ENCODE peak calls at places on chromosomes 2 and 18, in nine cellular contexts. One of them, this sample, is unnamed. For H3K9me3, the result is how much of the 10 kb centered on the place peaks cover.

GRCh38 chr2:217552081-217552480 is 450.7 kb downstream of the TNS1 start:
- DNase-seq in CD8-positive, alpha-beta T cell: no peak
- DNase-seq in effector memory CD4-positive, alpha-beta T cell: no peak
- DNase-seq in psoas muscle: no peak
- DNase-seq in NT2/D1: peak
- DNase-seq in HAP-1: no peak
- DNase-seq in upper lobe of right lung: no peak
- DNase-seq in OCI-LY7: no peak
- DNase-seq in stomach: no peak
- DNase-seq in this sample: no peak

GRCh38 chr2:96408631-96409542 is 73.3 kb downstream of the NCAPH start:
- DNase-seq in CD8-positive, alpha-beta T cell: no peak
- DNase-seq in effector memory CD4-positive, alpha-beta T cell: no peak
- DNase-seq in psoas muscle: no peak
- DNase-seq in NT2/D1: no peak
- DNase-seq in HAP-1: no peak
- DNase-seq in upper lobe of right lung: peak
- DNase-seq in OCI-LY7: peak
- DNase-seq in stomach: peak
- DNase-seq in this sample: no peak

GRCh38 chr2:26172866-26173595 is at the start of gene GAREM2:
- DNase-seq in CD8-positive, alpha-beta T cell: no peak
- DNase-seq in effector memory CD4-positive, alpha-beta T cell: no peak
- DNase-seq in psoas muscle: no peak
- DNase-seq in NT2/D1: no peak
- DNase-seq in HAP-1: peak
- DNase-seq in upper lobe of right lung: no peak
- DNase-seq in OCI-LY7: no peak
- DNase-seq in stomach: no peak
- DNase-seq in this sample: no peak

GRCh38 chr2:72112421-72112820 is 35.2 kb downstream of the CYP26B1 start:
- DNase-seq in CD8-positive, alpha-beta T cell: no peak
- DNase-seq in effector memory CD4-positive, alpha-beta T cell: no peak
- DNase-seq in psoas muscle: no peak
- DNase-seq in NT2/D1: no peak
- DNase-seq in HAP-1: no peak
- DNase-seq in upper lobe of right lung: no peak
- DNase-seq in OCI-LY7: no peak
- DNase-seq in stomach: no peak
- DNase-seq in this sample: no peak

GRCh38 chr18:7037470-7037869 is 80.1 kb downstream of the LAMA1 start:
- DNase-seq in CD8-positive, alpha-beta T cell: no peak
- DNase-seq in effector memory CD4-positive, alpha-beta T cell: no peak
- DNase-seq in psoas muscle: no peak
- DNase-seq in NT2/D1: no peak
- DNase-seq in HAP-1: no peak
- DNase-seq in upper lobe of right lung: no peak
- DNase-seq in OCI-LY7: no peak
- DNase-seq in stomach: peak
- DNase-seq in this sample: no peak

GRCh38 chr18:44548291-44549221 is 132.1 kb upstream of the SETBP1 start:
- DNase-seq in CD8-positive, alpha-beta T cell: no peak
- DNase-seq in effector memory CD4-positive, alpha-beta T cell: no peak
- DNase-seq in psoas muscle: no peak
- DNase-seq in NT2/D1: no peak
- DNase-seq in HAP-1: no peak
- DNase-seq in upper lobe of right lung: no peak
- DNase-seq in OCI-LY7: no peak
- DNase-seq in stomach: no peak
- DNase-seq in this sample: no peak

GRCh38 chr18:46718501-46719341 is 38.1 kb downstream of the ST8SIA5 start:
- DNase-seq in CD8-positive, alpha-beta T cell: no peak
- DNase-seq in effector memory CD4-positive, alpha-beta T cell: no peak
- DNase-seq in psoas muscle: no peak
- DNase-seq in NT2/D1: no peak
- DNase-seq in HAP-1: no peak
- DNase-seq in upper lobe of right lung: no peak
- DNase-seq in OCI-LY7: no peak
- DNase-seq in stomach: no peak
- DNase-seq in this sample: no peak

GRCh38 chr2:161077367-161078210 is 82.6 kb upstream of the TANK start:
- DNase-seq in CD8-positive, alpha-beta T cell: peak
- DNase-seq in effector memory CD4-positive, alpha-beta T cell: peak
- DNase-seq in psoas muscle: no peak
- DNase-seq in NT2/D1: no peak
- DNase-seq in HAP-1: no peak
- DNase-seq in upper lobe of right lung: no peak
- DNase-seq in OCI-LY7: no peak
- DNase-seq in stomach: no peak
- DNase-seq in this sample: no peak

GRCh38 chr2:145987797-145988196 is 1467.9 kb upstream of the ZEB2 start:
- DNase-seq in CD8-positive, alpha-beta T cell: no peak
- DNase-seq in effector memory CD4-positive, alpha-beta T cell: no peak
- DNase-seq in psoas muscle: no peak
- DNase-seq in NT2/D1: no peak
- DNase-seq in HAP-1: no peak
- DNase-seq in upper lobe of right lung: no peak
- DNase-seq in OCI-LY7: no peak
- DNase-seq in stomach: no peak
- DNase-seq in this sample: no peak

GRCh38 chr2:141522702-141523101 is 608.1 kb downstream of the LRP1B start:
- DNase-seq in CD8-positive, alpha-beta T cell: no peak
- DNase-seq in effector memory CD4-positive, alpha-beta T cell: no peak
- DNase-seq in psoas muscle: no peak
- DNase-seq in NT2/D1: no peak
- DNase-seq in HAP-1: no peak
- DNase-seq in upper lobe of right lung: no peak
- DNase-seq in OCI-LY7: no peak
- DNase-seq in stomach: no peak
- DNase-seq in this sample: no peak

GRCh38 chr2:70089220-70089945 is 2.1 kb downstream of the PCBP1 start:
- DNase-seq in CD8-positive, alpha-beta T cell: peak
- DNase-seq in effector memory CD4-positive, alpha-beta T cell: no peak
- DNase-seq in psoas muscle: peak
- DNase-seq in NT2/D1: no peak
- DNase-seq in HAP-1: peak
- DNase-seq in upper lobe of right lung: no peak
- DNase-seq in OCI-LY7: peak
- DNase-seq in stomach: peak
- DNase-seq in this sample: no peak

GRCh38 chr2:54228945-54229344 is 27.1 kb downstream of the TSPYL6 start:
- DNase-seq in CD8-positive, alpha-beta T cell: no peak
- DNase-seq in effector memory CD4-positive, alpha-beta T cell: no peak
- DNase-seq in psoas muscle: peak
- DNase-seq in NT2/D1: no peak
- DNase-seq in HAP-1: no peak
- DNase-seq in upper lobe of right lung: no peak
- DNase-seq in OCI-LY7: no peak
- DNase-seq in stomach: peak
- DNase-seq in this sample: no peak

GRCh38 chr2:106163948-106164580 is 30.0 kb downstream of the UXS1 start:
- DNase-seq in CD8-positive, alpha-beta T cell: no peak
- DNase-seq in effector memory CD4-positive, alpha-beta T cell: no peak
- DNase-seq in psoas muscle: no peak
- DNase-seq in NT2/D1: no peak
- DNase-seq in HAP-1: no peak
- DNase-seq in upper lobe of right lung: no peak
- DNase-seq in OCI-LY7: peak
- DNase-seq in stomach: no peak
- DNase-seq in this sample: no peak
- H3K9me3 ChIP-seq in CD8-positive, alpha-beta T cell: under half
- H3K9me3 ChIP-seq in effector memory CD4-positive, alpha-beta T cell: under half
- H3K9me3 ChIP-seq in psoas muscle: under half
- H3K9me3 ChIP-seq in NT2/D1: under half
- H3K9me3 ChIP-seq in HAP-1: under half
- H3K9me3 ChIP-seq in upper lobe of right lung: under half
- H3K9me3 ChIP-seq in OCI-LY7: under half
- H3K9me3 ChIP-seq in stomach: under half
- H3K9me3 ChIP-seq in this sample: under half

GRCh38 chr2:73403237-73403636 is 17.6 kb downstream of the ALMS1 start:
- DNase-seq in CD8-positive, alpha-beta T cell: no peak
- DNase-seq in effector memory CD4-positive, alpha-beta T cell: no peak
- DNase-seq in psoas muscle: no peak
- DNase-seq in NT2/D1: no peak
- DNase-seq in HAP-1: no peak
- DNase-seq in upper lobe of right lung: no peak
- DNase-seq in OCI-LY7: no peak
- DNase-seq in stomach: no peak
- DNase-seq in this sample: no peak

GRCh38 chr2:73408198-73408597 is 22.6 kb downstream of the ALMS1 start:
- DNase-seq in CD8-positive, alpha-beta T cell: no peak
- DNase-seq in effector memory CD4-positive, alpha-beta T cell: no peak
- DNase-seq in psoas muscle: no peak
- DNase-seq in NT2/D1: no peak
- DNase-seq in HAP-1: no peak
- DNase-seq in upper lobe of right lung: no peak
- DNase-seq in OCI-LY7: no peak
- DNase-seq in stomach: no peak
- DNase-seq in this sample: no peak

GRCh38 chr2:73404409-73404808 is 18.8 kb downstream of the ALMS1 start:
- DNase-seq in CD8-positive, alpha-beta T cell: no peak
- DNase-seq in effector memory CD4-positive, alpha-beta T cell: no peak
- DNase-seq in psoas muscle: no peak
- DNase-seq in NT2/D1: no peak
- DNase-seq in HAP-1: no peak
- DNase-seq in upper lobe of right lung: no peak
- DNase-seq in OCI-LY7: no peak
- DNase-seq in stomach: no peak
- DNase-seq in this sample: no peak

GRCh38 chr2:73402386-73403103 is 16.9 kb downstream of the ALMS1 start:
- DNase-seq in CD8-positive, alpha-beta T cell: no peak
- DNase-seq in effector memory CD4-positive, alpha-beta T cell: no peak
- DNase-seq in psoas muscle: no peak
- DNase-seq in NT2/D1: no peak
- DNase-seq in HAP-1: no peak
- DNase-seq in upper lobe of right lung: no peak
- DNase-seq in OCI-LY7: no peak
- DNase-seq in stomach: no peak
- DNase-seq in this sample: no peak

DNA sequence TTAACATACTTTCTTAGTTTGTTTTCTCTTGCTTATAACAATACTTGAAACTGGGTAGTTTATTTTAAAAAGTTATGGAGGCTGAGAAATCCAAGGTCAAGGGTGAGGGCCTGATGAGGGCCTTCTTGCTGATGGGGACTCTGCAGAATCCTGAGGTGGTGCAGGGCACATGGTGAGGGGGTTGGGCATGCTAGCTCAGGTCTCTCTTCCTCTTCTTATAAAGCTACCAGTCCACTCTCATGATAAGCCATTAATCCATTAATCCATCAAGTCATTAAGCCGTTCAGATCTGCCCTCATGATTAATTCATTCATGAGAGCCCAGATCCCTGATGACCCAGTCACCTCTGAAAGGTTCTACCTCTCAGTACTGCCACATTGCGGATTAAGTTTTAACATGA is 21.4 kb downstream of the ALMS1 start:
- DNase-seq in CD8-positive, alpha-beta T cell: no peak
- DNase-seq in effector memory CD4-positive, alpha-beta T cell: no peak
- DNase-seq in psoas muscle: no peak
- DNase-seq in NT2/D1: no peak
- DNase-seq in HAP-1: no peak
- DNase-seq in upper lobe of right lung: no peak
- DNase-seq in OCI-LY7: no peak
- DNase-seq in stomach: no peak
- DNase-seq in this sample: no peak
- H3K9me3 ChIP-seq in CD8-positive, alpha-beta T cell: under half
- H3K9me3 ChIP-seq in effector memory CD4-positive, alpha-beta T cell: under half
- H3K9me3 ChIP-seq in psoas muscle: under half
- H3K9me3 ChIP-seq in NT2/D1: under half
- H3K9me3 ChIP-seq in HAP-1: under half
- H3K9me3 ChIP-seq in upper lobe of right lung: under half
- H3K9me3 ChIP-seq in OCI-LY7: under half
- H3K9me3 ChIP-seq in stomach: under half
- H3K9me3 ChIP-seq in this sample: under half

GRCh38 chr2:16279201-16279570 is 338.8 kb downstream of the MYCN start:
- DNase-seq in CD8-positive, alpha-beta T cell: no peak
- DNase-seq in effector memory CD4-positive, alpha-beta T cell: no peak
- DNase-seq in psoas muscle: no peak
- DNase-seq in NT2/D1: no peak
- DNase-seq in HAP-1: no peak
- DNase-seq in upper lobe of right lung: no peak
- DNase-seq in OCI-LY7: no peak
- DNase-seq in stomach: no peak
- DNase-seq in this sample: no peak
- H3K9me3 ChIP-seq in CD8-positive, alpha-beta T cell: under half
- H3K9me3 ChIP-seq in effector memory CD4-positive, alpha-beta T cell: under half
- H3K9me3 ChIP-seq in psoas muscle: under half
- H3K9me3 ChIP-seq in NT2/D1: under half
- H3K9me3 ChIP-seq in HAP-1: under half
- H3K9me3 ChIP-seq in upper lobe of right lung: under half
- H3K9me3 ChIP-seq in OCI-LY7: under half
- H3K9me3 ChIP-seq in stomach: under half
- H3K9me3 ChIP-seq in this sample: under half

GRCh38 chr18:65403534-65403933 is 347.3 kb upstream of the CDH7 start:
- DNase-seq in CD8-positive, alpha-beta T cell: no peak
- DNase-seq in effector memory CD4-positive, alpha-beta T cell: no peak
- DNase-seq in psoas muscle: no peak
- DNase-seq in NT2/D1: no peak
- DNase-seq in HAP-1: no peak
- DNase-seq in upper lobe of right lung: no peak
- DNase-seq in OCI-LY7: no peak
- DNase-seq in stomach: no peak
- DNase-seq in this sample: no peak
- H3K9me3 ChIP-seq in CD8-positive, alpha-beta T cell: under half
- H3K9me3 ChIP-seq in effector memory CD4-positive, alpha-beta T cell: under half
- H3K9me3 ChIP-seq in psoas muscle: under half
- H3K9me3 ChIP-seq in NT2/D1: under half
- H3K9me3 ChIP-seq in HAP-1: under half
- H3K9me3 ChIP-seq in upper lobe of right lung: under half
- H3K9me3 ChIP-seq in OCI-LY7: under half
- H3K9me3 ChIP-seq in stomach: under half
- H3K9me3 ChIP-seq in this sample: under half

DNA sequence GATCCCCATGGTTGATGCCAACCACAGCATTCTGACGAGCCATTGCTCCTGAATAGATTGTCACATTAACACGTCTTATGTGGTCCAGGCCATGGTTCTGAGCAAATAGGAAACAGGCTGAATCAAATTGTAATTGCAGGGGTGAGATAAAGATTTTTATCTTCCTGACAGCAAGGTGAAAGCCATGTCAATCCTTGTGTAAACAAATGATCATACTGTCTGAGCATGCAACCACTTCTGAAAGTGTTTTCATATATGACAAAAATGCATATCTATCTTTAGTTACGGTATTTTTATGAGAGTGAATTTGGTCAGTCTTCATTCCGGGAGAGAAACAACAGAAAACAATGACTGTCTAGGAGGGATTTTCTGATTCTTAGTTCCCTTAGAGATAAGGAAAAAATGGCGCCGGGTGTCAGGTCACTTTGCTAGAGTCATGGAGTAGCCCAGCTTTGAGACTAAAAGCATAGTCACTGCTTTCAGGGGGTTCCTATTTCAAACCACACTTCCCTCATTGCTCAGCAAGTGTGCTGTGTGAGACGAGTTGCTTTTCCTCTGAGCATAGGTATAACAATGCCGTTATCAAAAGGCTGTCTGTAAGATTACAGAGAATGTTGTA is 958.9 kb downstream of the DCDC2C start:
- DNase-seq in CD8-positive, alpha-beta T cell: no peak
- DNase-seq in effector memory CD4-positive, alpha-beta T cell: no peak
- DNase-seq in psoas muscle: no peak
- DNase-seq in NT2/D1: no peak
- DNase-seq in HAP-1: no peak
- DNase-seq in upper lobe of right lung: no peak
- DNase-seq in OCI-LY7: no peak
- DNase-seq in stomach: no peak
- DNase-seq in this sample: no peak
- H3K9me3 ChIP-seq in CD8-positive, alpha-beta T cell: under half
- H3K9me3 ChIP-seq in effector memory CD4-positive, alpha-beta T cell: under half
- H3K9me3 ChIP-seq in psoas muscle: under half
- H3K9me3 ChIP-seq in NT2/D1: under half
- H3K9me3 ChIP-seq in HAP-1: under half
- H3K9me3 ChIP-seq in upper lobe of right lung: under half
- H3K9me3 ChIP-seq in OCI-LY7: under half
- H3K9me3 ChIP-seq in stomach: under half
- H3K9me3 ChIP-seq in this sample: under half

GRCh38 chr2:17124575-17125318 is 393.5 kb downstream of the RAD51AP2 start:
- DNase-seq in CD8-positive, alpha-beta T cell: no peak
- DNase-seq in effector memory CD4-positive, alpha-beta T cell: no peak
- DNase-seq in psoas muscle: no peak
- DNase-seq in NT2/D1: no peak
- DNase-seq in HAP-1: no peak
- DNase-seq in upper lobe of right lung: no peak
- DNase-seq in OCI-LY7: peak
- DNase-seq in stomach: no peak
- DNase-seq in this sample: no peak
- H3K9me3 ChIP-seq in CD8-positive, alpha-beta T cell: under half
- H3K9me3 ChIP-seq in effector memory CD4-positive, alpha-beta T cell: under half
- H3K9me3 ChIP-seq in psoas muscle: under half
- H3K9me3 ChIP-seq in NT2/D1: under half
- H3K9me3 ChIP-seq in HAP-1: under half
- H3K9me3 ChIP-seq in upper lobe of right lung: under half
- H3K9me3 ChIP-seq in OCI-LY7: under half
- H3K9me3 ChIP-seq in stomach: under half
- H3K9me3 ChIP-seq in this sample: under half